ENCODE peak calls at places on chromosome 22, in four cellular contexts. R is stimulated activated CD8-positive, alpha-beta memory T cell treated with anti-CD3 and anti-CD28 coated beads, Interleukin-4, amount 100 ng/mL, for 24 hours; G is T-helper 1 cell; F is upper lobe of right lung. Y is an unnamed sample.

GRCh38 chr22:26404851-26405357 is 24.2 kb upstream of the ASPHD2 start:
- DNase-seq in R (no peak), F (no peak), G (no peak), Y (no peak)

GRCh38 chr22:19693581-19693980 is 20.7 kb upstream of the SEPTIN5 start:
- DNase-seq in G (no peak), R (no peak), F (peak; percentile 48), Y (peak; percentile 51)

GRCh38 chr22:38204784-38205183 is 3.0 kb downstream of the MAFF start:
- DNase-seq in R (no peak), F (no peak), G (no peak), Y (no peak)

GRCh38 chr22:23395476-23396361 is 184.4 kb downstream of the IGLL1 start:
- DNase-seq in F (peak; percentile 59), G (no peak), R (no peak), Y (peak; percentile 56)

GRCh38 chr22:36397081-36397766 is 9.5 kb upstream of the MYH9 start:
- DNase-seq in G (no peak), R (no peak), F (peak; percentile 68), Y (no peak)

GRCh38 chr22:44365196-44365802 is 52.5 kb upstream of the SHISAL1 start:
- DNase-seq in R (no peak), G (no peak), F (peak; percentile 42), Y (peak; percentile 51)

GRCh38 chr22:27681037-27681436 is 120.5 kb downstream of the MN1 start:
- DNase-seq in G (no peak), R (no peak), F (no peak), Y (no peak)

GRCh38 chr22:50215297-50216049 is 14.7 kb downstream of the SELENOO start:
- DNase-seq in R (no peak), G (no peak), F (no peak), Y (no peak)

GRCh38 chr22:46336119-46337078 is 885 bp downstream of the TRMU start:
- DNase-seq in G (no peak), F (no peak), R (no peak), Y (peak; percentile 83)